ENCODE peak calls at places on chromosomes 11 and 22, in five cellular contexts. One of them, this sample, is unnamed.

GRCh38 chr11:117743121-117743815 is 53.7 kb downstream of the DSCAML1 start:
- DNase-seq in transverse colon: no peak
- DNase-seq in GM12891: no peak
- DNase-seq in sigmoid colon: no peak
- DNase-seq in IMR-90: no peak
- DNase-seq in this sample: no peak

GRCh38 chr11:118010738-118011461 is 24.7 kb downstream of the IL10RA start:
- DNase-seq in IMR-90: no peak
- DNase-seq in sigmoid colon: peak; percentile 83
- DNase-seq in transverse colon: peak; percentile 82
- DNase-seq in GM12891: peak; percentile 50
- DNase-seq in this sample: no peak

GRCh38 chr11:128806496-128807261 is 60.4 kb downstream of the KCNJ1 start:
- DNase-seq in transverse colon: no peak
- DNase-seq in IMR-90: peak; percentile 82
- DNase-seq in sigmoid colon: no peak
- DNase-seq in GM12891: no peak
- DNase-seq in this sample: no peak

GRCh38 chr22:35203583-35203982 is 53.7 kb upstream of the HMGXB4 start:
- DNase-seq in GM12891: no peak
- DNase-seq in transverse colon: no peak
- DNase-seq in sigmoid colon: no peak
- DNase-seq in IMR-90: no peak
- DNase-seq in this sample: no peak

GRCh38 chr11:61026121-61027031 is 54.9 kb downstream of the CD6 start:
- DNase-seq in sigmoid colon: peak; percentile 56
- DNase-seq in GM12891: no peak
- DNase-seq in IMR-90: no peak
- DNase-seq in transverse colon: peak; percentile 16
- DNase-seq in this sample: no peak

GRCh38 chr11:34149786-34150185 is 44.4 kb downstream of the NAT10 start:
- DNase-seq in GM12891: no peak
- DNase-seq in transverse colon: no peak
- DNase-seq in sigmoid colon: no peak
- DNase-seq in IMR-90: no peak
- DNase-seq in this sample: no peak

GRCh38 chr22:27135582-27135981 is 478.2 kb downstream of the MIAT start:
- DNase-seq in sigmoid colon: no peak
- DNase-seq in GM12891: no peak
- DNase-seq in IMR-90: peak; percentile 73
- DNase-seq in transverse colon: no peak
- DNase-seq in this sample: no peak

GRCh38 chr11:64385953-64386704 is 27.2 kb downstream of the RPS6KA4 start:
- DNase-seq in IMR-90: peak; percentile 35
- DNase-seq in GM12891: no peak
- DNase-seq in sigmoid colon: no peak
- DNase-seq in transverse colon: no peak
- DNase-seq in this sample: no peak

GRCh38 chr11:69841859-69842698 is 22.9 kb upstream of the FGF3 start:
- DNase-seq in transverse colon: no peak
- DNase-seq in IMR-90: peak; percentile 13
- DNase-seq in sigmoid colon: no peak
- DNase-seq in GM12891: no peak
- DNase-seq in this sample: no peak

GRCh38 chr11:44326615-44327475 is 16.9 kb upstream of the ALX4 start:
- DNase-seq in GM12891: no peak
- DNase-seq in transverse colon: no peak
- DNase-seq in sigmoid colon: no peak
- DNase-seq in IMR-90: no peak
- DNase-seq in this sample: no peak

GRCh38 chr11:22690891-22691290 is 24.5 kb downstream of the GAS2 start:
- DNase-seq in transverse colon: no peak
- DNase-seq in IMR-90: no peak
- DNase-seq in GM12891: no peak
- DNase-seq in sigmoid colon: no peak
- DNase-seq in this sample: no peak

GRCh38 chr22:43955040-43955882 is at the start of gene SAMM50:
- DNase-seq in GM12891: peak; percentile 92
- DNase-seq in transverse colon: peak; percentile 94
- DNase-seq in IMR-90: peak; percentile 89
- DNase-seq in sigmoid colon: peak; percentile 96
- DNase-seq in this sample: peak; percentile 93
- TF ChIP-seq POLR2A in GM12891: peak; percentile 97
- TF ChIP-seq POLR2A in transverse colon: peak; percentile 71
- TF ChIP-seq POLR2A in IMR-90: peak; percentile 77
- TF ChIP-seq POLR2A in sigmoid colon: peak; percentile 41
- TF ChIP-seq POLR2A in this sample: peak; percentile 74

DNA sequence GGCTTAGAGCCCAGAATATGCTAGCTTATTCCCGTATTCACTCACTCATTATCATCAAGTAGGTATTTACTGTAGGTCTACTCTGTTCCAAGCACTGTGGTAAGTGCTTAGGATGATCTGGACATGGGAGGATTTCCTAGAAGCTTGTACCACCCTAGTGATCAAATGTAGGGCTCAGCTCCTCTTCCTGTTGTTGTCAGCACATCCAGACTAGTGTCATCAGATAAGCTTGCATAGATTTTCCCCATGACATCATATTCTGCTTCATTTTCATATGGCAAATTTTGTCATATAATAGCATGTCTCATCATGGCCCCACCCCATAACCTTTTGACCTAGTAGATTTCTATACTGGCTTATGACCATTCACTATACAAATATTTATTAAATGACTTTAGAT is 19.3 kb upstream of the NUCB2 start:
- DNase-seq in GM12891: no peak
- DNase-seq in transverse colon: no peak
- DNase-seq in sigmoid colon: no peak
- DNase-seq in IMR-90: peak; percentile 78
- DNase-seq in this sample: no peak
- TF ChIP-seq POLR2A in GM12891: no peak
- TF ChIP-seq POLR2A in transverse colon: no peak
- TF ChIP-seq POLR2A in sigmoid colon: no peak
- TF ChIP-seq POLR2A in IMR-90: no peak
- TF ChIP-seq POLR2A in this sample: no peak

GRCh38 chr11:1990872-1991578 is 6.6 kb downstream of the H19 start:
- DNase-seq in IMR-90: no peak
- DNase-seq in sigmoid colon: no peak
- DNase-seq in transverse colon: no peak
- DNase-seq in GM12891: no peak
- DNase-seq in this sample: no peak

GRCh38 chr11:1998290-1998689 is 648 bp upstream of the H19 start:
- DNase-seq in IMR-90: no peak
- DNase-seq in transverse colon: no peak
- DNase-seq in GM12891: no peak
- DNase-seq in sigmoid colon: no peak
- DNase-seq in this sample: no peak

GRCh38 chr11:1992111-1992510 is 5.5 kb downstream of the H19 start:
- DNase-seq in GM12891: no peak
- DNase-seq in sigmoid colon: peak; percentile 44
- DNase-seq in IMR-90: no peak
- DNase-seq in transverse colon: no peak
- DNase-seq in this sample: peak; percentile 10

GRCh38 chr11:1997755-1998154 is at the start of gene H19:
- DNase-seq in sigmoid colon: no peak
- DNase-seq in GM12891: no peak
- DNase-seq in IMR-90: no peak
- DNase-seq in transverse colon: no peak
- DNase-seq in this sample: no peak

GRCh38 chr11:1994121-1994520 is 3.5 kb downstream of the H19 start:
- DNase-seq in transverse colon: no peak
- DNase-seq in IMR-90: no peak
- DNase-seq in GM12891: no peak
- DNase-seq in sigmoid colon: peak; percentile 24
- DNase-seq in this sample: peak; percentile 18
- TF ChIP-seq POLR2A in transverse colon: no peak
- TF ChIP-seq POLR2A in IMR-90: no peak
- TF ChIP-seq POLR2A in GM12891: no peak
- TF ChIP-seq POLR2A in sigmoid colon: no peak
- TF ChIP-seq POLR2A in this sample: no peak

GRCh38 chr11:562046-562645 is 1.4 kb downstream of the RASSF7 start:
- DNase-seq in GM12891: no peak
- DNase-seq in sigmoid colon: no peak
- DNase-seq in transverse colon: no peak
- DNase-seq in IMR-90: no peak
- DNase-seq in this sample: no peak

GRCh38 chr11:559020-559620 is 1.4 kb downstream of the LMNTD2 start:
- DNase-seq in transverse colon: no peak
- DNase-seq in sigmoid colon: no peak
- DNase-seq in GM12891: no peak
- DNase-seq in IMR-90: no peak
- DNase-seq in this sample: no peak

GRCh38 chr11:559712-560304 is 730 bp downstream of the LMNTD2 start:
- DNase-seq in GM12891: no peak
- DNase-seq in sigmoid colon: no peak
- DNase-seq in IMR-90: no peak
- DNase-seq in transverse colon: peak; percentile 82
- DNase-seq in this sample: peak; percentile 90

GRCh38 chr11:561148-562003 is 606 bp downstream of the RASSF7 start:
- DNase-seq in sigmoid colon: no peak
- DNase-seq in IMR-90: no peak
- DNase-seq in GM12891: no peak
- DNase-seq in transverse colon: peak; percentile 90
- DNase-seq in this sample: peak; percentile 85

GRCh38 chr11:560305-561147 is at the start of the genes LMNTD2 and RASSF7:
- DNase-seq in GM12891: peak; percentile 100
- DNase-seq in IMR-90: peak; percentile 70
- DNase-seq in sigmoid colon: peak; percentile 93
- DNase-seq in transverse colon: peak; percentile 95
- DNase-seq in this sample: peak; percentile 96
- TF ChIP-seq POLR2A in GM12891: no peak
- TF ChIP-seq POLR2A in IMR-90: no peak
- TF ChIP-seq POLR2A in sigmoid colon: no peak
- TF ChIP-seq POLR2A in transverse colon: peak; percentile 93
- TF ChIP-seq POLR2A in this sample: peak; percentile 75

GRCh38 chr11:35404397-35404775 is 15.0 kb downstream of the SLC1A2 start:
- DNase-seq in transverse colon: peak; percentile 27
- DNase-seq in IMR-90: peak; percentile 38
- DNase-seq in sigmoid colon: no peak
- DNase-seq in GM12891: no peak
- DNase-seq in this sample: no peak
- TF ChIP-seq POLR2A in transverse colon: no peak
- TF ChIP-seq POLR2A in IMR-90: no peak
- TF ChIP-seq POLR2A in sigmoid colon: no peak
- TF ChIP-seq POLR2A in GM12891: no peak
- TF ChIP-seq POLR2A in this sample: no peak

GRCh38 chr11:65572356-65573043 is at the start of gene FAM89B:
- DNase-seq in IMR-90: peak; percentile 77
- DNase-seq in sigmoid colon: peak; percentile 97
- DNase-seq in transverse colon: peak; percentile 95
- DNase-seq in GM12891: no peak
- DNase-seq in this sample: peak; percentile 93

GRCh38 chr11:65571420-65571819 is 918 bp upstream of the FAM89B start:
- DNase-seq in sigmoid colon: peak; percentile 66
- DNase-seq in transverse colon: peak; percentile 11
- DNase-seq in IMR-90: no peak
- DNase-seq in GM12891: no peak
- DNase-seq in this sample: no peak

GRCh38 chr11:65569973-65570918 is at the start of gene ZNRD2:
- DNase-seq in IMR-90: peak; percentile 99
- DNase-seq in sigmoid colon: peak; percentile 100
- DNase-seq in GM12891: peak; percentile 97
- DNase-seq in transverse colon: peak; percentile 98
- DNase-seq in this sample: peak; percentile 100

GRCh38 chr11:65571940-65572339 is 398 bp upstream of the FAM89B start:
- DNase-seq in GM12891: no peak
- DNase-seq in sigmoid colon: no peak
- DNase-seq in transverse colon: peak; percentile 44
- DNase-seq in IMR-90: peak; percentile 44
- DNase-seq in this sample: no peak

GRCh38 chr11:65569164-65569972 is 909 bp upstream of the ZNRD2 start:
- DNase-seq in sigmoid colon: no peak
- DNase-seq in transverse colon: no peak
- DNase-seq in IMR-90: no peak
- DNase-seq in GM12891: no peak
- DNase-seq in this sample: no peak
- TF ChIP-seq POLR2A in sigmoid colon: no peak
- TF ChIP-seq POLR2A in transverse colon: no peak
- TF ChIP-seq POLR2A in IMR-90: no peak
- TF ChIP-seq POLR2A in GM12891: no peak
- TF ChIP-seq POLR2A in this sample: no peak

DNA sequence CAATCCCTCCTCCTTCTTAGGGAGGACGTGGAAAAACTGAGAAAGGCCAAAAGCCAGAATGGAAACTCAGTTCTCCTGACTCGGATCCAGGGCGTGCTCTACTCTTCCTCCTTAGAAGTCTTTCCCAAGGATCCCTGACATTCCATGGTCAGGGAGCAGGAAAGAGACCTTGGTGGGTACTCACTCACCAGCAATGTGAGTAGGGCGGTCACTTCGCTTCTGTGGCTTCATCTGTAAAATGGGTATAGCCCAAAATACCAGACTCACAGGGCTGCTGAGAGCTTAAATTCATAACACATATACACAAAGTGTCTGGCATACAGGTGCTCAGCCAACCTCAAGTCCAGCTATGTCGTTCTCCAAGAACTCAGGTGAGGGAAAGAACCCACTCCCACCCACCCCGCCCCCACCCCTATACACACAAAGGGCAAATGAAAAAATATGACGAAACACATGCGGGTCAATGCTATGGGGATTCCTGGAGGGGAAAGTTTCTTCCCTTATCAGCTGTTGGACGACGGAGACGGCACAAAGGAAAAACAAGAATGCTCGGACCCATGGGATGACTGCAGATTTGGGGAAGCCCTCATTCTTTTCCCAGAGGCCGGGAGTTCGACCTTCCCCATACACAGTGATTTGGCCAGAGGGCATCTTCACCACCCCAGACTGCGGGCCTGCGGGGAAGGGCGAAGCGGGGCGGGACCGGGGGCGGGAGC is 471 bp upstream of the KCTD17 start:
- DNase-seq in transverse colon: no peak
- DNase-seq in GM12891: no peak
- DNase-seq in IMR-90: no peak
- DNase-seq in sigmoid colon: no peak
- DNase-seq in this sample: no peak
- TF ChIP-seq POLR2A in transverse colon: no peak
- TF ChIP-seq POLR2A in GM12891: no peak
- TF ChIP-seq POLR2A in IMR-90: no peak
- TF ChIP-seq POLR2A in sigmoid colon: no peak
- TF ChIP-seq POLR2A in this sample: no peak

DNA sequence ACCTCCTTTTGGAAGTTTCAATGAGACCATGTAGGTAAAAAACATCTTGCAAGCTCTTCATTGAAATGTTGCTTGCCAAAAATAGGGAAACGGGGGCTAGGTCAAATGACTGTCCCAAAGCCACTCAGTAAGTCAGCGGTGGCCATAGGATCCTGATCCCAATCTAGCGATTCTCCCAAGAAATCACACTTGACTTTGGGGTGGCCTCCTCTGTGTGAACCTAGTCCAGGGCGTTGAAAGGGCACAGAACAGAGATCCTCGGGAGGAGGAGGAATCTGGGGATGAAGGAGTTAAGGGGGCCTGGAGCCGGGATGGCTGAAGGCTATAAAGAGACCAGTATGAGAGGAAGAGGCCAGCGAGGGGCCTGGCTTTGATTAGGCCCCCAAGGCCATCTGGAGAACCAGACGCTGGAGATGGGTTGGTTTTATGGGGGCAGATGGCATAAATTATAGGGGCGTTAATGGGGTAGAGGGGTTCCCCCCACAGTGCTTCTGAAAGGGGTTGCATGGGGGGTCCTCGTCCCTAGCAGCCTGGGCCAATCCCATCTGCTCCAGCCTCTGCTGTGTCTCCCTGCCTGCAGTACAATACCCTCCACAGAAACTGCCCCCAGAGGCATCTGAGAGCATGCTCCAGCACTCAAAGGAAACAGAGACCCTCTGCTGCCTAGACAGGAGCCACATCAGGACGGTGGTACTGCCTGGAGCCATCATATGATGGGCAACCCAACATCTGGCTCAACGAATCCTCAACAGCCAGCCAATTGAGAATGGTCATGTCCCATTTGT is 35.2 kb upstream of the TRIM29 start:
- DNase-seq in GM12891: no peak
- DNase-seq in IMR-90: no peak
- DNase-seq in transverse colon: no peak
- DNase-seq in sigmoid colon: peak; percentile 56
- DNase-seq in this sample: no peak
- TF ChIP-seq POLR2A in GM12891: no peak
- TF ChIP-seq POLR2A in IMR-90: no peak
- TF ChIP-seq POLR2A in transverse colon: no peak
- TF ChIP-seq POLR2A in sigmoid colon: no peak
- TF ChIP-seq POLR2A in this sample: no peak

This sample was measured in right lobe of liver.